ENCODE peak calls at places on chromosomes 16 and 17, in seven cellular contexts. H is NCI-H2081 treated with DMSO at 0.1 percent for 48 hours; Y is stimulated activated CD4-positive, alpha-beta T cell treated with anti-CD3 and anti-CD28 coated beads, Interleukin-4, amount 100 ng/mL, for 1 hour; T is HFF-Myc; W is adrenal gland; E is GM04504; G is ELF-1. R is an unnamed sample.

GRCh38 chr16:66649636-66650205 is 45.2 kb downstream of the CMTM3 start:
- DNase-seq in H (no peak), Y (no peak), T (no peak), W (no peak), E (no peak), G (no peak), R (no peak)

GRCh38 chr17:83084621-83085056 is 5.2 kb downstream of the METRNL start:
- DNase-seq in H (no peak), Y (no peak), T (no peak), W (no peak), E (no peak), G (no peak), R (no peak)

GRCh38 chr16:72043539-72043938 is 10.8 kb upstream of the HP start:
- DNase-seq in H (no peak), Y (no peak), T (no peak), W (no peak), E (no peak), G (no peak), R (no peak)

GRCh38 chr16:85102106-85102630 is 10.1 kb downstream of the CIBAR2 start:
- DNase-seq in H (no peak), Y (no peak), T (no peak), W (no peak), E (no peak), G (no peak), R (no peak)

GRCh38 chr17:8762012-8762411 is 3.7 kb upstream of the SPDYE4 start:
- DNase-seq in H (no peak), Y (no peak), T (no peak), W (no peak), E (no peak), G (no peak), R (no peak)

GRCh38 chr17:44801880-44802279 is 28.2 kb downstream of the GJC1 start:
- DNase-seq in H (no peak), Y (no peak), T (no peak), W (no peak), E (no peak), G (no peak), R (no peak)

GRCh38 chr17:48002920-48003685 is 32.2 kb downstream of the CDK5RAP3 start:
- DNase-seq in H (peak), Y (no peak), T (no peak), W (no peak), E (no peak), G (peak), R (no peak)

GRCh38 chr17:68819465-68819864 is 135.7 kb downstream of the ABCA8 start:
- DNase-seq in H (no peak), Y (no peak), T (no peak), W (no peak), E (no peak), G (no peak), R (peak)

GRCh38 chr17:76444518-76445311 is 8.2 kb downstream of the UBE2O start:
- DNase-seq in H (no peak), Y (no peak), T (no peak), W (no peak), E (no peak), G (peak), R (no peak)

GRCh38 chr17:2101448-2102257 is 46.8 kb downstream of the HIC1 start:
- DNase-seq in H (no peak), Y (peak), T (no peak), W (peak), E (no peak), G (no peak), R (no peak)

GRCh38 chr17:41893384-41893783 is 25.4 kb downstream of the ACLY start:
- DNase-seq in H (no peak), Y (no peak), T (no peak), W (no peak), E (no peak), G (no peak), R (no peak)

GRCh38 chr16:15608398-15609285 is 34.3 kb downstream of the MARF1 start:
- DNase-seq in H (no peak), Y (no peak), T (no peak), W (no peak), E (no peak), G (no peak), R (no peak)

GRCh38 chr16:1534021-1535020 is 855 bp downstream of the TMEM204 start:
- DNase-seq in H (no peak), Y (peak), T (no peak), W (no peak), E (peak), G (peak), R (no peak)

GRCh38 chr17:35536664-35537160 is 766 bp downstream of the SLFN12L start:
- DNase-seq in H (no peak), Y (peak), T (no peak), W (no peak), E (no peak), G (no peak), R (no peak)

GRCh38 chr17:58263773-58264172 is 17.0 kb downstream of the MPO start:
- DNase-seq in H (no peak), Y (no peak), T (no peak), W (no peak), E (no peak), G (no peak), R (no peak)

GRCh38 chr17:79913896-79914812 is 74.9 kb upstream of the CBX4 start:
- DNase-seq in H (no peak), Y (no peak), T (no peak), W (no peak), E (no peak), G (no peak), R (no peak)

GRCh38 chr16:58028541-58029070 is 3.1 kb downstream of the MMP15 start:
- DNase-seq in H (no peak), Y (no peak), T (no peak), W (peak), E (no peak), G (peak), R (no peak)

GRCh38 chr16:22296225-22297113 is 740 bp upstream of the POLR3E start:
- DNase-seq in H (no peak), Y (no peak), T (no peak), W (no peak), E (no peak), G (no peak), R (peak)

GRCh38 chr17:78759203-78759968 is 22.7 kb downstream of the CYTH1 start:
- DNase-seq in H (peak), Y (peak), T (peak), W (no peak), E (no peak), G (no peak), R (no peak)

GRCh38 chr17:77619326-77619725 is 339.2 kb upstream of the TNRC6C start:
- DNase-seq in H (no peak), Y (no peak), T (no peak), W (no peak), E (no peak), G (no peak), R (no peak)

GRCh38 chr17:7992516-7992915 is 9.9 kb upstream of the GUCY2D start:
- DNase-seq in H (no peak), Y (no peak), T (no peak), W (no peak), E (no peak), G (no peak), R (no peak)

GRCh38 chr17:48330386-48330785 is 99.6 kb downstream of the SKAP1 start:
- DNase-seq in H (no peak), Y (no peak), T (no peak), W (no peak), E (no peak), G (no peak), R (no peak)

GRCh38 chr17:29180051-29180787 is at the start of gene MYO18A:
- DNase-seq in H (no peak), Y (peak), T (no peak), W (peak), E (no peak), G (peak), R (peak)

GRCh38 chr16:89357460-89357859 is 132.9 kb downstream of the ANKRD11 start:
- DNase-seq in H (no peak), Y (no peak), T (no peak), W (no peak), E (no peak), G (peak), R (peak)

GRCh38 chr16:75624921-75625334 is 1.8 kb upstream of the ADAT1 start:
- DNase-seq in H (no peak), Y (no peak), T (no peak), W (no peak), E (no peak), G (no peak), R (no peak)

GRCh38 chr17:79036609-79037008 is 12.6 kb downstream of the C1QTNF1 start:
- DNase-seq in H (no peak), Y (no peak), T (peak), W (peak), E (peak), G (no peak), R (peak)

GRCh38 chr17:79803997-79804855 is 7.3 kb upstream of the CBX8 start:
- DNase-seq in H (no peak), Y (peak), T (no peak), W (no peak), E (no peak), G (no peak), R (no peak)